ENCODE peak calls at places on chromosomes 12 and 14, in six cellular contexts. J, P, F, K, Q and D are unnamed samples.

GRCh38 chr14:20857630-20858261 is 33.4 kb upstream of the RNASE3 start:
- DNase-seq in P (peak), Q (peak), J (peak), K (peak), F (peak), D (no peak)

GRCh38 chr12:57193706-57194245 is 22.8 kb upstream of the NXPH4 start:
- DNase-seq in J (no peak), F (no peak), Q (no peak), P (no peak), K (no peak), D (no peak)

GRCh38 chr12:49223590-49224369 is 34.9 kb upstream of the TUBA1A start:
- DNase-seq in P (no peak), K (no peak), J (no peak), F (no peak), Q (no peak), D (no peak)

GRCh38 chr12:66354291-66354690 is 52.0 kb downstream of the HELB start:
- DNase-seq in F (no peak), P (no peak), K (no peak), J (no peak), Q (no peak), D (no peak)

GRCh38 chr12:45850302-45850701 is 120.8 kb downstream of the ARID2 start:
- DNase-seq in Q (no peak), K (no peak), F (peak), P (no peak), J (no peak), D (no peak)

GRCh38 chr12:34625116-34625515 is 602.8 kb downstream of the ALG10 start:
- DNase-seq in Q (no peak), P (no peak), J (no peak), K (no peak), F (no peak), D (no peak)

GRCh38 chr14:94767321-94767878 is 2.5 kb downstream of the GSC start:
- DNase-seq in Q (no peak), K (no peak), P (no peak), F (no peak), J (no peak), D (no peak)

GRCh38 chr12:67988600-67988999 is 647 bp upstream of the IFNG-AS1 start:
- DNase-seq in P (no peak), J (no peak), K (no peak), F (no peak), Q (no peak), D (no peak)

GRCh38 chr12:90831712-90832111 is 123.3 kb downstream of the CCER1 start:
- DNase-seq in P (no peak), K (no peak), J (no peak), Q (no peak), F (no peak), D (no peak)

GRCh38 chr12:52837341-52837741 is 3.2 kb upstream of the KRT79 start:
- DNase-seq in P (no peak), F (no peak), K (peak), J (no peak), Q (peak), D (peak)

GRCh38 chr12:119176267-119177055 is 2.3 kb upstream of the HSPB8 start:
- DNase-seq in J (peak), K (peak), P (peak), F (peak), Q (peak), D (peak)

GRCh38 chr14:53591816-53592215 is 364.8 kb downstream of the BMP4 start:
- DNase-seq in K (peak), P (no peak), J (no peak), Q (no peak), F (no peak), D (no peak)

GRCh38 chr14:102503576-102504224 is 5.9 kb downstream of the ANKRD9 start:
- DNase-seq in F (peak), P (peak), K (no peak), J (no peak), Q (no peak), D (no peak)

GRCh38 chr12:25725874-25726273 is 172.8 kb upstream of the LMNTD1 start:
- DNase-seq in F (no peak), P (no peak), J (no peak), K (peak), Q (no peak), D (no peak)

GRCh38 chr12:108854453-108855283 is 2.7 kb downstream of the SSH1 start:
- DNase-seq in Q (peak), P (peak), F (peak), K (peak), J (peak), D (peak)

GRCh38 chr12:12441891-12442461 is 85.1 kb downstream of the BORCS5 start:
- DNase-seq in J (no peak), P (no peak), K (peak), Q (no peak), F (no peak), D (no peak)

DNA sequence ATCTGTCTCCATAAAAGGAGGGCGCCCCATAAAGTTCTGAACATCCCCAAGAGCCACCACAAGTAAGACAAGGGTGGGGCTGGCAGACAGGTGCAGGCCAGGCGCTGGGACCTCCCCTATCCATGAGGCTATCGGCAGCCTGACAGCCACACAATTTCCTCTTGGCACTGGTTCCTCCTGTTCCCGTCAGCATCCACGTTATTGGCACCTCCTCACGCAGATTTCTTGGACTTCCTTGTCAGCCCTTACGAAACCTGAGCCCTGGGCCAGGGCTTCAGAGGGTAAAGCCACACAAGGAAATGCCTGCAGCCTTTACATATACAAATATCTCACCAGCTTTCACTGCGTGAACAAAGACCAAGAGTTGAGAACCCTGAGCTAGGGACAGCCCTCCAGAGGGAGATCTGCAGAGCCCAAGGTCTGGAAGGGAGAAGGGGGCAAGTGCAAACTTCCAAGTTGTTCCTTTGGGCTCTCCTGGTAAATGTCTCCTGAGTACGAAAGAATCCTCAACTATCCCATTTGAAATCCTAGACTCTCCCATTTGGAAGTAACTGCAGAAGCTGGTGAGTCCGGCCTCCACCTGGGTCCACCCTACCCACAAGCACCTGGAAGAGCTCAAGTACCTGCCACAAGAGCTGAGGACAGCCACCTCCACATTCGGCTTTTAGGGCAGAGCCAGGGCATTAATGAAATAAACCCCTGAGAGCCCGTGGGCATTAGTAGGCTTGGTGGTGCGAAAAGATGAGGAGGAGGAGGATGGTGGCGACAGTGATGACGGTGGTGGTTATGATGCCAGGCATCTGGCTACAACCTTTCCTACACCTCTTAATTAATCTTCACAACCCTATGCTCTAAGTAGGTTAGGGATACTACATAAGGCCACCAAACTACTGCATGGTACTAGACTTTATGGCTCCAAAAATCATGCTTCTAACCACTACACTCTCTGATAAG is 5.5 kb upstream of the TC2N start:
- DNase-seq in K (peak), F (peak), Q (peak), P (peak), J (peak), D (no peak)
- TF ChIP-seq POLR2A in K (no peak), F (no peak), Q (no peak), P (no peak), J (no peak), D (no peak)

DNA sequence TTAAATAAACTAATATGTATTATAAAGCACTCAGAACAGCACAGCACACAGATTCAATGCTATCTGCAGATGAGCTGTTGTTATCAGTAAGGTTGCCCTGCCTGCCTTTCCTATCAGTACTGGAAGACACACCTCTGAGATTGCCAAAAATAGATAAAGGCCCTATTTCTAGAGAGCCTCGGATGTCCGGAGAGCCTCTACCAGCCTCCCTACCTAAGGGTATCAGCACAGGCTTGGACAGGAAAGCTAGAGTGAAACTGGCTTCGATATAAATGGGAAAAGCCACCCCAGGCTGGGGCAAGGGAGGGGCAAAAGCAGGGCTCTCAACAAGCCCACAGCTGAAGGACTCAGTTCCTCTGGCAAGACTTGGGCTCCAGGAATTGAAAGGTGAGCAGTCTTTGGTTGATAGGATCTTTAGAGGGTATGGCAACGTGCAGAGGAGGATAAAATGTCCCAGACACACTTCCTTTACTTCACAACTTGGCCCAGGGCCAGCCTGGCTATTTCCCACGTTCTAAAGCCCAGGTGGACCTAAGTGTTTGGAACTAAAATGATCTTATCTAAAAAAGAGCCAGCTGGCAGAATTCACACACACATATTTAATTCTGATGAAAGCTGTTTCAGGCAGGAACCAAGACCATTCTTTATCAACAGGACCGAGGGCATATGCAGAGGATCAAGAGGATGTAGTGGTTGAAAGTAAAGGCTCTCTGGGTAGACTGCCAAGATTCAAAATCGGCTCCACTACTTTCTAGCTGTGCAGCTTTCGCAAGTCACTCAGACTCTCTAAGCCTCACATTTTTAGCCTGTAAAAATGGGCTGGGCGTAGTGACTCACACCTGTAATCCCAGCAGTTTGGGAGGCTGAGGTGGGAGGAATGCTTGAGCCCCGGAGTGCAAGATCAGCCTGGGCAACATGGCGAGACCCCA is 37.8 kb upstream of the ITPR2 start:
- DNase-seq in P (peak), Q (no peak), K (peak), J (peak), F (no peak), D (peak)
- TF ChIP-seq POLR2A in P (no peak), Q (no peak), K (no peak), J (no peak), F (no peak), D (no peak)

DNA sequence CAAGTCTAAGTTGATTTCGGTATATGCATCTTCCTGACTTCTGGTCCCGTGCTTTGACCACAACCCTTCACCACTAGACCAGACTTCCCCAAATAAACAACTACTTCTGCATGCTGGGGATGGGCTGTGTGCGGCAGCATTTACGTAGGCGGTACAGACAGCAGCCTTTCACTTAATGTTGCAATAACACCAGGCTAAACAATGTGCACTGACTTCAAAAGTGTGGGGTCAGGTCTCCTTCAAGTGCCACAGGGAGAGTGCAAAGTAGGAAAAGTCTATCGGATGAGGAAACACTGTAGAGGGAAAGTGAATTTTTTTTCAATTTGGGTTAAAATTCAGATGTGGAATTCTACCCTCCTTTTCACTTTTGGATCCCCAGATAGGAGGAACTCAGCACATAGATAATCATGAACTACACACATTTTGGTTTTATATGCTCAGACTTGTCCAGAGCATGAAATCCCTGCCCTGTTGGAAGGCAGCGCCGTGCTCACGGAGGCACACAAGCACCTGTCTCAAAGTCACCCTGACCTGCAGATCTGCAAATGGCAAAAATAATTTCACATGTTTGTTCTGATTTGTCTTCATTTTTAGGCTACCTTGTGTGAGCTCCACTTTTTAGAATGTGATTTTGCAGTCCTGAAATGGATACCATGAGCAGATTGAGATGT is 3.6 kb upstream of the FOS start:
- DNase-seq in F (peak), P (no peak), Q (no peak), J (peak), K (peak), D (no peak)
- TF ChIP-seq POLR2A in F (no peak), P (no peak), Q (no peak), J (no peak), K (no peak), D (no peak)

GRCh38 chr12:47785036-47785886 is 12.2 kb downstream of the SLC48A1 start:
- DNase-seq in J (no peak), F (no peak), K (no peak), Q (no peak), P (no peak), D (no peak)
- TF ChIP-seq POLR2A in J (no peak), F (no peak), K (no peak), Q (no peak), P (no peak), D (no peak)

GRCh38 chr12:54352022-54352531 is 12.2 kb downstream of the GPR84 start:
- DNase-seq in K (peak), F (peak), Q (no peak), P (peak), J (peak), D (no peak)
- TF ChIP-seq POLR2A in K (no peak), F (no peak), Q (no peak), P (no peak), J (no peak), D (no peak)

GRCh38 chr12:113296557-113297213 is 38.2 kb downstream of the SLC8B1 start:
- DNase-seq in J (no peak), P (no peak), F (no peak), Q (no peak), K (no peak), D (no peak)

GRCh38 chr12:113298472-113298817 is 36.5 kb downstream of the SLC8B1 start:
- DNase-seq in K (no peak), F (no peak), J (no peak), P (no peak), Q (no peak), D (no peak)

GRCh38 chr12:113298861-113299545 is 35.9 kb downstream of the SLC8B1 start:
- DNase-seq in F (peak), J (no peak), P (peak), Q (no peak), K (no peak), D (no peak)

GRCh38 chr12:113297214-113297587 is 37.7 kb downstream of the SLC8B1 start:
- DNase-seq in K (no peak), Q (no peak), J (no peak), P (no peak), F (no peak), D (no peak)

GRCh38 chr12:113297621-113298471 is 37.1 kb downstream of the SLC8B1 start:
- DNase-seq in K (no peak), Q (no peak), P (no peak), J (no peak), F (no peak), D (no peak)
- TF ChIP-seq POLR2A in K (no peak), Q (no peak), P (no peak), J (no peak), F (no peak), D (no peak)

GRCh38 chr14:104795781-104796681 is 483 bp upstream of the AKT1 start:
- DNase-seq in Q (peak), F (no peak), K (no peak), P (peak), J (peak), D (peak)
- TF ChIP-seq POLR2A in Q (peak), F (peak), K (peak), P (peak), J (no peak), D (peak)

GRCh38 chr12:9701380-9702154 is 31.3 kb downstream of the CLECL1 start:
- DNase-seq in F (no peak), P (no peak), J (no peak), K (no peak), Q (no peak), D (no peak)
- TF ChIP-seq POLR2A in F (no peak), P (no peak), J (no peak), K (no peak), Q (no peak), D (no peak)